ENCODE peak calls at places on chromosomes 5 and 9, in eight cellular contexts. X is AG08396; N is Caki2; M is stimulated activated CD8-positive, alpha-beta memory T cell treated with anti-CD3 and anti-CD28 coated beads, Interleukin-12 subunit alpha, Interleukin-12 subunit beta, amount 100 ng/mL, for 1 hour; H is A673; V is body of pancreas; R is posterior cingulate gyrus; C is activated naive CD4-positive, alpha-beta T cell. L is an unnamed sample.

GRCh38 chr5:143645356-143645755 is 166.6 kb upstream of the HMHB1 start:
- DNase-seq in X (no peak), N (no peak), M (no peak), H (no peak), V (no peak), R (no peak), C (no peak), L (no peak)

GRCh38 chr5:60323596-60323995 is 376.4 kb downstream of the DEPDC1B start:
- DNase-seq in X (no peak), N (no peak), M (no peak), H (no peak), V (no peak), R (no peak), C (no peak), L (no peak)

GRCh38 chr5:13976223-13976622 is 31.7 kb upstream of the DNAH5 start:
- DNase-seq in X (no peak), N (no peak), M (no peak), H (no peak), V (no peak), R (no peak), C (no peak), L (no peak)

GRCh38 chr9:81686614-81687520 is 2.5 kb downstream of the TLE1 start:
- DNase-seq in X (peak), N (peak), M (no peak), H (peak), V (peak), R (peak), C (peak), L (peak)

GRCh38 chr5:32538031-32538547 is 47.3 kb upstream of the SUB1 start:
- DNase-seq in X (no peak), N (no peak), M (no peak), H (no peak), V (no peak), R (no peak), C (no peak), L (no peak)

GRCh38 chr5:150079655-150080461 is 6.5 kb downstream of the CSF1R start:
- DNase-seq in X (no peak), N (no peak), M (no peak), H (no peak), V (no peak), R (no peak), C (no peak), L (peak)

GRCh38 chr5:55226934-55227737 is at the start of gene MCIDAS:
- DNase-seq in X (peak), N (peak), M (no peak), H (peak), V (peak), R (no peak), C (peak), L (no peak)

GRCh38 chr9:29416204-29416603 is 1842.9 kb upstream of the C9orf72 start:
- DNase-seq in X (no peak), N (no peak), M (no peak), H (no peak), V (no peak), R (no peak), C (no peak), L (no peak)

GRCh38 chr5:166188482-166188881 is 2103.0 kb upstream of the WWC1 start:
- DNase-seq in X (no peak), N (no peak), M (no peak), H (no peak), V (no peak), R (no peak), C (no peak), L (no peak)

GRCh38 chr5:14730466-14730865 is 65.9 kb downstream of the OTULIN start:
- DNase-seq in X (no peak), N (no peak), M (no peak), H (no peak), V (no peak), R (no peak), C (no peak), L (no peak)

GRCh38 chr5:68406344-68406743 is 190.8 kb downstream of the PIK3R1 start:
- DNase-seq in X (no peak), N (no peak), M (no peak), H (no peak), V (no peak), R (no peak), C (no peak), L (no peak)

GRCh38 chr9:110160163-110160562 is 47.8 kb downstream of the C9orf152 start:
- DNase-seq in X (no peak), N (no peak), M (no peak), H (no peak), V (no peak), R (no peak), C (no peak), L (no peak)

GRCh38 chr5:76219636-76220035 is 136.5 kb downstream of the SV2C start:
- DNase-seq in X (no peak), N (no peak), M (no peak), H (peak), V (no peak), R (no peak), C (no peak), L (no peak)

GRCh38 chr5:15013654-15014463 is 142.3 kb upstream of the ANKH start:
- DNase-seq in X (no peak), N (peak), M (no peak), H (peak), V (no peak), R (no peak), C (no peak), L (no peak)

GRCh38 chr5:158899792-158900191 is 199.9 kb downstream of the EBF1 start:
- DNase-seq in X (no peak), N (no peak), M (no peak), H (no peak), V (no peak), R (no peak), C (no peak), L (no peak)

GRCh38 chr5:134543820-134544692 is 18.6 kb downstream of the JADE2 start:
- DNase-seq in X (no peak), N (no peak), M (no peak), H (no peak), V (no peak), R (no peak), C (no peak), L (no peak)

GRCh38 chr5:473344-474192 is 30.6 kb downstream of the EXOC3 start:
- DNase-seq in X (peak), N (no peak), M (no peak), H (peak), V (peak), R (no peak), C (peak), L (no peak)

GRCh38 chr5:162067651-162068411 is at the start of gene GABRG2:
- DNase-seq in X (no peak), N (no peak), M (no peak), H (peak), V (no peak), R (no peak), C (no peak), L (no peak)

GRCh38 chr9:34589656-34590375 is at the start of gene CNTFR:
- DNase-seq in X (peak), N (no peak), M (no peak), H (peak), V (no peak), R (peak), C (no peak), L (no peak)

GRCh38 chr9:135783540-135784245 is 81.7 kb downstream of the KCNT1 start:
- DNase-seq in X (no peak), N (no peak), M (no peak), H (no peak), V (no peak), R (no peak), C (no peak), L (no peak)

GRCh38 chr5:4339949-4340348 is 744.3 kb downstream of the IRX1 start:
- DNase-seq in X (no peak), N (no peak), M (no peak), H (no peak), V (no peak), R (no peak), C (no peak), L (no peak)

GRCh38 chr9:86322973-86323644 is 31.1 kb downstream of the TUT7 start:
- DNase-seq in X (peak), N (no peak), M (no peak), H (no peak), V (no peak), R (no peak), C (no peak), L (no peak)

GRCh38 chr5:112143684-112144083 is 275.4 kb downstream of the EPB41L4A start:
- DNase-seq in X (no peak), N (no peak), M (no peak), H (no peak), V (no peak), R (no peak), C (no peak), L (no peak)

GRCh38 chr9:129936222-129936621 is 101.0 kb downstream of the USP20 start:
- DNase-seq in X (no peak), N (no peak), M (no peak), H (no peak), V (no peak), R (no peak), C (no peak), L (no peak)

GRCh38 chr9:270657-271237 is 56.1 kb downstream of the DOCK8 start:
- DNase-seq in X (no peak), N (no peak), M (no peak), H (no peak), V (no peak), R (no peak), C (no peak), L (no peak)

GRCh38 chr9:5941214-5941613 is 50.5 kb downstream of the MLANA start:
- DNase-seq in X (no peak), N (no peak), M (no peak), H (no peak), V (no peak), R (no peak), C (no peak), L (no peak)

GRCh38 chr5:59666709-59667108 is 226.8 kb downstream of the PDE4D start:
- DNase-seq in X (no peak), N (no peak), M (no peak), H (no peak), V (no peak), R (no peak), C (no peak), L (no peak)

GRCh38 chr9:86713456-86713855 is 233.8 kb downstream of the GAS1 start:
- DNase-seq in X (peak), N (no peak), M (no peak), H (no peak), V (no peak), R (no peak), C (no peak), L (no peak)

GRCh38 chr9:6218099-6218502 is 2.5 kb downstream of the IL33 start:
- DNase-seq in X (no peak), N (no peak), M (no peak), H (peak), V (no peak), R (no peak), C (no peak), L (no peak)

GRCh38 chr9:6490863-6491262 is 77.9 kb downstream of the UHRF2 start:
- DNase-seq in X (no peak), N (no peak), M (no peak), H (no peak), V (no peak), R (no peak), C (no peak), L (no peak)

GRCh38 chr5:136729901-136730355 is 364.6 kb upstream of the TRPC7 start:
- DNase-seq in X (peak), N (peak), M (no peak), H (peak), V (no peak), R (no peak), C (no peak), L (no peak)

GRCh38 chr5:174723979-174724483 is 351 bp upstream of the MSX2 start:
- DNase-seq in X (no peak), N (no peak), M (no peak), H (no peak), V (no peak), R (no peak), C (no peak), L (no peak)

GRCh38 chr5:112366987-112367386 is 52.1 kb downstream of the EPB41L4A start:
- DNase-seq in X (peak), N (no peak), M (no peak), H (peak), V (no peak), R (no peak), C (no peak), L (no peak)

GRCh38 chr5:126357585-126358342 is 65.4 kb upstream of the GRAMD2B start:
- DNase-seq in X (no peak), N (no peak), M (no peak), H (no peak), V (no peak), R (no peak), C (no peak), L (no peak)

GRCh38 chr5:113663879-113664278 is 150.4 kb downstream of the YTHDC2 start:
- DNase-seq in X (peak), N (peak), M (no peak), H (peak), V (peak), R (no peak), C (peak), L (no peak)

GRCh38 chr9:137514691-137515337 is 35.4 kb downstream of the PNPLA7 start:
- DNase-seq in X (no peak), N (no peak), M (no peak), H (no peak), V (no peak), R (no peak), C (no peak), L (no peak)

GRCh38 chr5:170232786-170233185 is at the start of gene C5orf58:
- DNase-seq in X (no peak), N (no peak), M (no peak), H (no peak), V (no peak), R (no peak), C (no peak), L (no peak)

L was measured in coronary artery.